ENCODE peak calls at places on chromosomes 3 and 15, in nine cellular contexts. One of them, this sample, is unnamed.

GRCh38 chr3:184506579-184506978 is 55.0 kb upstream of the EPHB3 start:
- DNase-seq in OCI-LY7: no peak
- DNase-seq in heart left ventricle: no peak
- DNase-seq in brain microvascular endothelial cell: no peak
- DNase-seq in foreskin keratinocyte: no peak
- DNase-seq in cardiac muscle cell: no peak
- DNase-seq in progenitor cell of endocrine pancreas: no peak
- DNase-seq in GM20000: no peak
- DNase-seq in SK-N-SH: no peak
- DNase-seq in this sample: no peak

GRCh38 chr3:19931767-19932188 is 2.2 kb downstream of the EFHB start:
- DNase-seq in OCI-LY7: no peak
- DNase-seq in heart left ventricle: no peak
- DNase-seq in brain microvascular endothelial cell: no peak
- DNase-seq in foreskin keratinocyte: no peak
- DNase-seq in cardiac muscle cell: no peak
- DNase-seq in progenitor cell of endocrine pancreas: no peak
- DNase-seq in GM20000: no peak
- DNase-seq in SK-N-SH: no peak
- DNase-seq in this sample: no peak

GRCh38 chr3:159416854-159417253 is 571.8 kb upstream of the IL12A start:
- DNase-seq in OCI-LY7: no peak
- DNase-seq in heart left ventricle: no peak
- DNase-seq in brain microvascular endothelial cell: peak; percentile 46
- DNase-seq in foreskin keratinocyte: no peak
- DNase-seq in cardiac muscle cell: peak; percentile 7
- DNase-seq in progenitor cell of endocrine pancreas: no peak
- DNase-seq in GM20000: no peak
- DNase-seq in SK-N-SH: no peak
- DNase-seq in this sample: no peak

GRCh38 chr3:194773666-194774455 is 88.2 kb downstream of the FAM43A start:
- DNase-seq in OCI-LY7: no peak
- DNase-seq in heart left ventricle: no peak
- DNase-seq in brain microvascular endothelial cell: no peak
- DNase-seq in foreskin keratinocyte: no peak
- DNase-seq in cardiac muscle cell: no peak
- DNase-seq in progenitor cell of endocrine pancreas: no peak
- DNase-seq in GM20000: no peak
- DNase-seq in SK-N-SH: no peak
- DNase-seq in this sample: no peak

GRCh38 chr3:37197810-37198371 is 23.5 kb upstream of the LRRFIP2 start:
- DNase-seq in OCI-LY7: no peak
- DNase-seq in heart left ventricle: no peak
- DNase-seq in brain microvascular endothelial cell: no peak
- DNase-seq in foreskin keratinocyte: peak; percentile 64
- DNase-seq in cardiac muscle cell: no peak
- DNase-seq in progenitor cell of endocrine pancreas: no peak
- DNase-seq in GM20000: no peak
- DNase-seq in SK-N-SH: no peak
- DNase-seq in this sample: no peak

GRCh38 chr15:72312605-72313447 is 7.1 kb downstream of the CELF6 start:
- DNase-seq in OCI-LY7: peak; percentile 69
- DNase-seq in heart left ventricle: peak; percentile 66
- DNase-seq in brain microvascular endothelial cell: peak; percentile 62
- DNase-seq in foreskin keratinocyte: no peak
- DNase-seq in cardiac muscle cell: peak; percentile 74
- DNase-seq in progenitor cell of endocrine pancreas: peak; percentile 52
- DNase-seq in GM20000: peak; percentile 86
- DNase-seq in SK-N-SH: peak; percentile 81
- DNase-seq in this sample: peak; percentile 70

GRCh38 chr15:52337198-52337853 is 41.7 kb upstream of the MYO5C start:
- DNase-seq in OCI-LY7: no peak
- DNase-seq in heart left ventricle: no peak
- DNase-seq in brain microvascular endothelial cell: peak; percentile 52
- DNase-seq in foreskin keratinocyte: peak; percentile 57
- DNase-seq in cardiac muscle cell: no peak
- DNase-seq in progenitor cell of endocrine pancreas: no peak
- DNase-seq in GM20000: no peak
- DNase-seq in SK-N-SH: no peak
- DNase-seq in this sample: no peak

GRCh38 chr3:55885721-55886120 is 398.6 kb upstream of the WNT5A start:
- DNase-seq in OCI-LY7: no peak
- DNase-seq in heart left ventricle: no peak
- DNase-seq in brain microvascular endothelial cell: no peak
- DNase-seq in foreskin keratinocyte: peak; percentile 69
- DNase-seq in cardiac muscle cell: no peak
- DNase-seq in progenitor cell of endocrine pancreas: no peak
- DNase-seq in GM20000: no peak
- DNase-seq in SK-N-SH: no peak
- DNase-seq in this sample: no peak

GRCh38 chr3:46496745-46497555 is 826 bp upstream of the RTP3 start:
- DNase-seq in OCI-LY7: peak; percentile 72
- DNase-seq in heart left ventricle: no peak
- DNase-seq in brain microvascular endothelial cell: no peak
- DNase-seq in foreskin keratinocyte: no peak
- DNase-seq in cardiac muscle cell: peak; percentile 64
- DNase-seq in progenitor cell of endocrine pancreas: no peak
- DNase-seq in GM20000: peak; percentile 58
- DNase-seq in SK-N-SH: no peak
- DNase-seq in this sample: no peak

GRCh38 chr15:35929740-35930444 is 383.9 kb upstream of the DPH6 start:
- DNase-seq in OCI-LY7: no peak
- DNase-seq in heart left ventricle: no peak
- DNase-seq in brain microvascular endothelial cell: no peak
- DNase-seq in foreskin keratinocyte: no peak
- DNase-seq in cardiac muscle cell: no peak
- DNase-seq in progenitor cell of endocrine pancreas: no peak
- DNase-seq in GM20000: peak; percentile 12
- DNase-seq in SK-N-SH: no peak
- DNase-seq in this sample: no peak

GRCh38 chr15:99443768-99444446 is 121.9 kb upstream of the MEF2A start:
- DNase-seq in OCI-LY7: no peak
- DNase-seq in heart left ventricle: no peak
- DNase-seq in brain microvascular endothelial cell: no peak
- DNase-seq in foreskin keratinocyte: no peak
- DNase-seq in cardiac muscle cell: no peak
- DNase-seq in progenitor cell of endocrine pancreas: no peak
- DNase-seq in GM20000: peak; percentile 18
- DNase-seq in SK-N-SH: peak; percentile 9
- DNase-seq in this sample: no peak

GRCh38 chr15:71182522-71182921 is 67.3 kb downstream of the THSD4 start:
- DNase-seq in OCI-LY7: no peak
- DNase-seq in heart left ventricle: no peak
- DNase-seq in brain microvascular endothelial cell: peak; percentile 34
- DNase-seq in foreskin keratinocyte: no peak
- DNase-seq in cardiac muscle cell: no peak
- DNase-seq in progenitor cell of endocrine pancreas: no peak
- DNase-seq in GM20000: no peak
- DNase-seq in SK-N-SH: no peak
- DNase-seq in this sample: no peak

GRCh38 chr3:167032267-167032876 is 347.7 kb downstream of the ZBBX start:
- DNase-seq in OCI-LY7: peak; percentile 26
- DNase-seq in heart left ventricle: no peak
- DNase-seq in brain microvascular endothelial cell: peak; percentile 62
- DNase-seq in foreskin keratinocyte: peak; percentile 19
- DNase-seq in cardiac muscle cell: peak; percentile 72
- DNase-seq in progenitor cell of endocrine pancreas: no peak
- DNase-seq in GM20000: peak; percentile 14
- DNase-seq in SK-N-SH: peak; percentile 9
- DNase-seq in this sample: no peak

GRCh38 chr3:197003461-197004385 is 25.9 kb downstream of the MELTF start:
- DNase-seq in OCI-LY7: peak; percentile 41
- DNase-seq in heart left ventricle: no peak
- DNase-seq in brain microvascular endothelial cell: no peak
- DNase-seq in foreskin keratinocyte: no peak
- DNase-seq in cardiac muscle cell: no peak
- DNase-seq in progenitor cell of endocrine pancreas: no peak
- DNase-seq in GM20000: no peak
- DNase-seq in SK-N-SH: no peak
- DNase-seq in this sample: peak; percentile 35

GRCh38 chr3:30578479-30578878 is 27.9 kb upstream of the TGFBR2 start:
- DNase-seq in OCI-LY7: no peak
- DNase-seq in heart left ventricle: peak; percentile 31
- DNase-seq in brain microvascular endothelial cell: peak; percentile 92
- DNase-seq in foreskin keratinocyte: no peak
- DNase-seq in cardiac muscle cell: no peak
- DNase-seq in progenitor cell of endocrine pancreas: no peak
- DNase-seq in GM20000: no peak
- DNase-seq in SK-N-SH: no peak
- DNase-seq in this sample: peak; percentile 95

GRCh38 chr3:10962481-10963036 is 30.0 kb upstream of the SLC6A1 start:
- DNase-seq in OCI-LY7: no peak
- DNase-seq in heart left ventricle: no peak
- DNase-seq in brain microvascular endothelial cell: no peak
- DNase-seq in foreskin keratinocyte: no peak
- DNase-seq in cardiac muscle cell: no peak
- DNase-seq in progenitor cell of endocrine pancreas: no peak
- DNase-seq in GM20000: no peak
- DNase-seq in SK-N-SH: no peak
- DNase-seq in this sample: no peak

GRCh38 chr3:105686324-105686897 is 182.4 kb downstream of the CBLB start:
- DNase-seq in OCI-LY7: peak; percentile 46
- DNase-seq in heart left ventricle: no peak
- DNase-seq in brain microvascular endothelial cell: no peak
- DNase-seq in foreskin keratinocyte: no peak
- DNase-seq in cardiac muscle cell: no peak
- DNase-seq in progenitor cell of endocrine pancreas: no peak
- DNase-seq in GM20000: peak; percentile 18
- DNase-seq in SK-N-SH: peak; percentile 29
- DNase-seq in this sample: no peak

GRCh38 chr15:41933771-41934170 is 38.6 kb downstream of the EHD4 start:
- DNase-seq in OCI-LY7: no peak
- DNase-seq in heart left ventricle: no peak
- DNase-seq in brain microvascular endothelial cell: no peak
- DNase-seq in foreskin keratinocyte: no peak
- DNase-seq in cardiac muscle cell: no peak
- DNase-seq in progenitor cell of endocrine pancreas: no peak
- DNase-seq in GM20000: no peak
- DNase-seq in SK-N-SH: no peak
- DNase-seq in this sample: peak; percentile 83

GRCh38 chr15:34243226-34243625 is 18.4 kb downstream of the EMC4 start:
- DNase-seq in OCI-LY7: no peak
- DNase-seq in heart left ventricle: no peak
- DNase-seq in brain microvascular endothelial cell: no peak
- DNase-seq in foreskin keratinocyte: no peak
- DNase-seq in cardiac muscle cell: no peak
- DNase-seq in progenitor cell of endocrine pancreas: no peak
- DNase-seq in GM20000: no peak
- DNase-seq in SK-N-SH: no peak
- DNase-seq in this sample: no peak

GRCh38 chr15:43905755-43906154 is 79.0 kb downstream of the WDR76 start:
- DNase-seq in OCI-LY7: no peak
- DNase-seq in heart left ventricle: no peak
- DNase-seq in brain microvascular endothelial cell: no peak
- DNase-seq in foreskin keratinocyte: no peak
- DNase-seq in cardiac muscle cell: no peak
- DNase-seq in progenitor cell of endocrine pancreas: no peak
- DNase-seq in GM20000: no peak
- DNase-seq in SK-N-SH: no peak
- DNase-seq in this sample: no peak

GRCh38 chr15:94673801-94674200 is 442.4 kb downstream of the MCTP2 start:
- DNase-seq in OCI-LY7: no peak
- DNase-seq in heart left ventricle: no peak
- DNase-seq in brain microvascular endothelial cell: no peak
- DNase-seq in foreskin keratinocyte: no peak
- DNase-seq in cardiac muscle cell: no peak
- DNase-seq in progenitor cell of endocrine pancreas: no peak
- DNase-seq in GM20000: no peak
- DNase-seq in SK-N-SH: no peak
- DNase-seq in this sample: no peak
- TF ChIP-seq CTCF in OCI-LY7: no peak
- TF ChIP-seq CTCF in heart left ventricle: no peak
- TF ChIP-seq CTCF in brain microvascular endothelial cell: no peak
- TF ChIP-seq CTCF in foreskin keratinocyte: no peak
- TF ChIP-seq CTCF in cardiac muscle cell: no peak
- TF ChIP-seq CTCF in progenitor cell of endocrine pancreas: no peak
- TF ChIP-seq CTCF in GM20000: no peak
- TF ChIP-seq CTCF in SK-N-SH: no peak
- TF ChIP-seq CTCF in this sample: no peak

DNA sequence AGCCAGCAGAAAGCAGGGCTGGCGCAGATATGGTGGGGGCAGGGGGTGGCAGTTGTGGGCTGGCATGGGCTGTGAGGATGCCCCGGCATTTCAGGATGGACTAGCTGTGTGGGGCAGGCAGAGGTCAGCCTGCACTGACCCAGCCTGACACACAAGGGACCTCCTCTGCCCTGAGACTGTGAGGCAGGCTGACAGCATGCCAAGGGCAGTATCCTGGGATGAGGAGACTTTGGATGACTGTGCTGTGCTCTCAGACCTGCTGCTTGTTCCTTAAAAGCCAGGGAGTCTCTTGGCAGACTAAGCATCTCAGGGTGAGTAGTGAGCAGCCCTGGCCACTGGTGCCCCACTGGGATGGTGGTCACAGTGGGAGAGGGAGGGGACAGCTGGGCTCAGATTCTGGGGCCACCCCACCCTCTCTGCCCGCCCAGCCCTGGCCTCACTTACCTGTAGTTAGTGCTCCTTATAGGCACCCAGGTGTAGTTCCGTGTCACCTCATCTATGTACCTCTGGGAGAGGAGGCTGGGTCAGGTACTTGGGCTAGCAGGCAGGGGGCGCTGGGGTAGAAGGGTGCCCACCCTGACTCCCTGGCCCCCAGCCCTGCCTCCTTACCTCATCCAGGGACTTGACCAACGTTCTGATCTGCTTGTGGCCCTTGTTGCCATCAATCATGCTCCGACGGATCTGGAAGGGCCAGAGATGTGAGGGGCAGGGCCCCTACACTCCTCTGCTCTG is 16.0 kb upstream of the TMEM115 start:
- DNase-seq in OCI-LY7: peak; percentile 24
- DNase-seq in heart left ventricle: no peak
- DNase-seq in brain microvascular endothelial cell: no peak
- DNase-seq in foreskin keratinocyte: no peak
- DNase-seq in cardiac muscle cell: no peak
- DNase-seq in progenitor cell of endocrine pancreas: no peak
- DNase-seq in GM20000: no peak
- DNase-seq in SK-N-SH: peak; percentile 66
- DNase-seq in this sample: no peak
- TF ChIP-seq CTCF in OCI-LY7: peak; percentile 58
- TF ChIP-seq CTCF in heart left ventricle: no peak
- TF ChIP-seq CTCF in brain microvascular endothelial cell: peak; percentile 18
- TF ChIP-seq CTCF in foreskin keratinocyte: peak; percentile 34
- TF ChIP-seq CTCF in cardiac muscle cell: no peak
- TF ChIP-seq CTCF in progenitor cell of endocrine pancreas: peak; percentile 38
- TF ChIP-seq CTCF in GM20000: no peak
- TF ChIP-seq CTCF in SK-N-SH: no peak
- TF ChIP-seq CTCF in this sample: peak; percentile 20

GRCh38 chr3:133494469-133494868 is 79.0 kb upstream of the CDV3 start:
- DNase-seq in OCI-LY7: peak; percentile 59
- DNase-seq in heart left ventricle: no peak
- DNase-seq in brain microvascular endothelial cell: peak; percentile 23
- DNase-seq in foreskin keratinocyte: no peak
- DNase-seq in cardiac muscle cell: peak; percentile 37
- DNase-seq in progenitor cell of endocrine pancreas: no peak
- DNase-seq in GM20000: no peak
- DNase-seq in SK-N-SH: no peak
- DNase-seq in this sample: no peak
- TF ChIP-seq CTCF in OCI-LY7: peak; percentile 75
- TF ChIP-seq CTCF in heart left ventricle: no peak
- TF ChIP-seq CTCF in brain microvascular endothelial cell: peak; percentile 77
- TF ChIP-seq CTCF in foreskin keratinocyte: peak; percentile 45
- TF ChIP-seq CTCF in cardiac muscle cell: peak; percentile 63
- TF ChIP-seq CTCF in progenitor cell of endocrine pancreas: peak; percentile 53
- TF ChIP-seq CTCF in GM20000: peak; percentile 4
- TF ChIP-seq CTCF in SK-N-SH: peak; percentile 31
- TF ChIP-seq CTCF in this sample: peak; percentile 38

GRCh38 chr15:58839485-58839884 is 68.4 kb downstream of the MINDY2 start:
- DNase-seq in OCI-LY7: peak; percentile 27
- DNase-seq in heart left ventricle: no peak
- DNase-seq in brain microvascular endothelial cell: no peak
- DNase-seq in foreskin keratinocyte: no peak
- DNase-seq in cardiac muscle cell: no peak
- DNase-seq in progenitor cell of endocrine pancreas: no peak
- DNase-seq in GM20000: peak; percentile 31
- DNase-seq in SK-N-SH: no peak
- DNase-seq in this sample: no peak
- TF ChIP-seq CTCF in OCI-LY7: peak; percentile 67
- TF ChIP-seq CTCF in heart left ventricle: no peak
- TF ChIP-seq CTCF in brain microvascular endothelial cell: peak; percentile 36
- TF ChIP-seq CTCF in foreskin keratinocyte: peak; percentile 56
- TF ChIP-seq CTCF in cardiac muscle cell: peak; percentile 37
- TF ChIP-seq CTCF in progenitor cell of endocrine pancreas: peak; percentile 46
- TF ChIP-seq CTCF in GM20000: peak; percentile 2
- TF ChIP-seq CTCF in SK-N-SH: peak; percentile 55
- TF ChIP-seq CTCF in this sample: peak; percentile 15